ENCODE peak calls at places on chromosomes 2 and 18, in six cellular contexts. K is stomach, N is astrocyte of the spinal cord, P is SK-N-SH, C is brain microvascular endothelial cell, M is esophagus squamous epithelium. H is an unnamed sample.

GRCh38 chr18:12442946-12443345 is 35.2 kb downstream of the PRELID3A start:
- DNase-seq in K (no peak), N (no peak), P (no peak), C (no peak), M (no peak), H (no peak)

GRCh38 chr2:25936889-25937545 is 45.3 kb downstream of the KIF3C start:
- DNase-seq in K (no peak), N (peak; percentile 39), P (peak; percentile 56), C (no peak), M (no peak), H (peak; percentile 39)

GRCh38 chr18:43692291-43692690 is 415.0 kb upstream of the SYT4 start:
- DNase-seq in K (no peak), N (peak; percentile 76), P (no peak), C (peak; percentile 31), M (no peak), H (peak; percentile 57)

GRCh38 chr18:76670564-76671288 is 151.6 kb upstream of the ZNF236 start:
- DNase-seq in K (no peak), N (no peak), P (no peak), C (no peak), M (no peak), H (no peak)

GRCh38 chr18:76445741-76446232 is 49.3 kb downstream of the ZNF516 start:
- DNase-seq in K (no peak), N (no peak), P (peak; percentile 56), C (no peak), M (no peak), H (no peak)

GRCh38 chr2:105701042-105701441 is 43.7 kb upstream of the NCK2 start:
- DNase-seq in K (no peak), N (no peak), P (no peak), C (no peak), M (no peak), H (no peak)

GRCh38 chr2:237459741-237460174 is 27.3 kb upstream of the MLPH start:
- DNase-seq in K (no peak), N (peak; percentile 90), P (no peak), C (peak; percentile 66), M (no peak), H (peak; percentile 86)

GRCh38 chr2:3432067-3432466 is 52.6 kb downstream of the TRAPPC12 start:
- DNase-seq in K (no peak), N (no peak), P (no peak), C (no peak), M (no peak), H (no peak)

GRCh38 chr2:20129320-20130274 is 78.2 kb upstream of the LAPTM4A start:
- DNase-seq in K (peak; percentile 65), N (no peak), P (no peak), C (no peak), M (no peak), H (no peak)

GRCh38 chr2:74488643-74489481 is 6.0 kb downstream of the TTC31 start:
- DNase-seq in K (no peak), N (no peak), P (no peak), C (no peak), M (no peak), H (no peak)

GRCh38 chr2:203707530-203707929 is 1.1 kb downstream of the CD28 start:
- DNase-seq in K (no peak), N (no peak), P (no peak), C (no peak), M (no peak), H (no peak)

GRCh38 chr18:63736856-63737255 is 34.1 kb downstream of the SERPINB11 start:
- DNase-seq in K (no peak), N (peak; percentile 14), P (no peak), C (peak; percentile 66), M (no peak), H (no peak)

GRCh38 chr2:237361194-237361986 is 52.6 kb downstream of the COL6A3 start:
- DNase-seq in K (no peak), N (no peak), P (no peak), C (no peak), M (no peak), H (no peak)

GRCh38 chr2:163800889-163801498 is 65.2 kb upstream of the FIGN start:
- DNase-seq in K (no peak), N (peak; percentile 66), P (no peak), C (peak; percentile 34), M (no peak), H (peak; percentile 59)

GRCh38 chr2:154591294-154591693 is 107.2 kb upstream of the KCNJ3 start:
- DNase-seq in K (no peak), N (no peak), P (no peak), C (no peak), M (no peak), H (no peak)

GRCh38 chr2:23220687-23221086 is 164.3 kb upstream of the KLHL29 start:
- DNase-seq in K (no peak), N (no peak), P (no peak), C (no peak), M (no peak), H (no peak)

GRCh38 chr2:68726608-68727367 is 7.8 kb upstream of the ARHGAP25 start:
- DNase-seq in K (peak; percentile 41), N (peak; percentile 38), P (no peak), C (no peak), M (peak; percentile 20), H (no peak)

GRCh38 chr2:204015118-204015842 is 78.7 kb downstream of the ICOS start:
- DNase-seq in K (no peak), N (no peak), P (no peak), C (no peak), M (no peak), H (no peak)

GRCh38 chr2:238821391-238821790 is 26.5 kb upstream of the TWIST2 start:
- DNase-seq in K (no peak), N (no peak), P (no peak), C (no peak), M (no peak), H (peak; percentile 45)

GRCh38 chr2:220847587-220847986 is 724.5 kb downstream of the EPHA4 start:
- DNase-seq in K (no peak), N (peak; percentile 86), P (no peak), C (peak; percentile 96), M (no peak), H (peak; percentile 76)

DNA sequence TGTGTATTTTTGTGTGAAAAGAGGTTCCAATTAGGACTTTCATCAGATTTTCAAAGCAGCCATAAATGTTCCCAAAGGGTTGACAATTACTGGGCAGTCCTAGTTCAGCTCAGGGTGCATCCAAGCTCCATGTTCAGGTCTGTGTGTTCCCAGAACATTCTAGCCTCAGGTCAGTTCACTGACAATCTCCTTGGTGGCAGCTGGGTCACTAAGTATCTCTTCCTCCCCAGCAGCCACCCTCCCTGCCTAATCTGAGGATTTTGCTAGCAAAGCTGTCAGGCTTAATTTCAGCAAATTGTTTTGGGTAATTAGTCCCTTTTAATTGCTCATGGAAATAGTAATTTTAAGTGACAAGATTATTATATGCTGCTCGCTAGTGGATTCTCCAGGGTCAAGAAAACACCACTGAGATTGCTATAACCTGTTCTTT is 29.8 kb downstream of the UPP2 start:
- DNase-seq in K (no peak), N (no peak), P (no peak), C (no peak), M (no peak), H (no peak)
- H3K4me3 ChIP-seq in K (no peak overlapping the region), N (no peak overlapping the region), P (no peak overlapping the region), C (no peak overlapping the region), M (no peak overlapping the region), H (no peak overlapping the region)

GRCh38 chr2:79512442-79513401 is at the start of gene CTNNA2:
- DNase-seq in K (peak; percentile 50), N (peak; percentile 5), P (peak; percentile 97), C (no peak), M (no peak), H (no peak)
- H3K4me3 ChIP-seq in K (peak within 1 kb of the TSS; percentile 57), N (peak within 1 kb of the TSS; percentile 33), P (peak within 1 kb of the TSS; percentile 49), C (peak within 1 kb of the TSS; percentile 33), M (no peak within 1 kb of the TSS), H (peak within 1 kb of the TSS; percentile 32)

GRCh38 chr2:113895301-113895700 is 5.4 kb downstream of the ACTR3 start:
- DNase-seq in K (no peak), N (no peak), P (no peak), C (no peak), M (no peak), H (no peak)
- H3K4me3 ChIP-seq in K (peak overlapping the region; percentile 29), N (no peak overlapping the region), P (no peak overlapping the region), C (no peak overlapping the region), M (no peak overlapping the region), H (no peak overlapping the region)

GRCh38 chr2:140744379-140744778 is 1386.4 kb downstream of the LRP1B start:
- DNase-seq in K (no peak), N (no peak), P (no peak), C (no peak), M (no peak), H (no peak)
- H3K4me3 ChIP-seq in K (no peak overlapping the region), N (no peak overlapping the region), P (no peak overlapping the region), C (no peak overlapping the region), M (no peak overlapping the region), H (no peak overlapping the region)

DNA sequence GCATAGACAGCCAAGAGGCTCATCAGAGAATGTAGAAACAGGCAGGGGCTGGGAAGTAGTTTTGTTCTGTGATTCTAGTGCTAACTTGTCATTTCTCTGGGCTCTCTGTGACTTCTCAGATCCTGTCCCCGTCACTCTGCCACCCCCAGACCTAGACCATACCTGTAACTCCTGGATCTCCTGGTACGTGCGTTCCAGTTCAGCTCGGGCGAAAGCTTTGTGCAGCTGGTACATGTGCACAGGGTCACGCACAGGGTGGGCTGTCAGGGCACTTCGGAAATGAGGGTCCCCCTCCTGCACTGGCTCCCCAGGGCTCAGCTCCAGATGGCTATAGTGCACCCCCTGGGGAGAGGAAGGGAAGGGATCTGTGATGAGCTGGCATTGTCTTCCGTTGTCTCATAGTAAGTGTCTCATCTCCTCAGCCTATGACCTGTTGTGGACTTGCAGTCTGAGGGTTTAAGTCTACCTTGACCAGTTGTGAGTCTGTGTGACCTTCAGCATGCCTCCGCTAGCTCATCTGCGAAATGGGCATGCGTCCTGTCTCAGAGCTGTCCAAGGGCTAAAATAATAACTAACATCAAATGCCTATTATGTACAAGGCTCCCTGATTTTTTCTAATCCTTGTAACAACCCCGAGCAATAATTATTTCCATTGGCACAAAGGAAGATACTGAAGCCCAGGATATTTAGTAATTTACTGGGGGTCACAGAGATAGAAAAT is 2.7 kb downstream of the CHPF start:
- DNase-seq in K (no peak), N (no peak), P (no peak), C (no peak), M (no peak), H (no peak)
- H3K4me3 ChIP-seq in K (no peak overlapping the region), N (no peak overlapping the region), P (no peak overlapping the region), C (no peak overlapping the region), M (no peak overlapping the region), H (no peak overlapping the region)

DNA sequence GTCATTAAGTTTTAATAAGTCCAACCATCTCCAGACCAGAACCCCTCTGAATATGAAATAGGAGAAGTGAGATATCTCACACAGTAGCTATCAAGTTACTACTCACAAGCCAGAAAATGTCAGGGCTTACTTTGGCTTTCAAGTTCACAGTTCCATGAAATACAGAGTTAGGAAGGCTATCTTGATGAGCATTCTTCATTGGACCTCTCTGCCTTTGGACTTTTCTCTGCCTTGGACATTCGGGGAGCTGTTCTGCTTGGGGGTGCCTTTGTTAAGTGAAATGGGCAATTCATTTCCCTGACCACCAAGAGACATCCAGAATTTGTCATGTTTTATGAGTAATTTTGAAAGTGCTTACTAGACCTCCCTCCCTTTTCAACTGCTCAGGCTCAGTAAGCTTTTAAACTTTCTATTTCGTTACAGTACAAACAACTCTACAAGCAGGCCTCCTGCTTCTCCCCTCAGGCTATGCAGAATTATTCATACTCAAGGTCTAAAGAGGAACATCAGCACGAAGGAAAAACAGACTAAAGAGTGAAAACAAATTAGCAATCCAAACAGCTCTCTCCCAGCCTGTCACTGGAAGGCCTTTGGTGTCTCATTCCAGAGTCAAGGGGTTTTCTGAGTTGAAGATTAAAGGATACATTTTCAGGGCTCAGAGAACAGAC is 95.3 kb downstream of the MREG start:
- DNase-seq in K (no peak), N (peak; percentile 75), P (no peak), C (no peak), M (no peak), H (no peak)
- H3K4me3 ChIP-seq in K (no peak overlapping the region), N (no peak overlapping the region), P (no peak overlapping the region), C (no peak overlapping the region), M (no peak overlapping the region), H (no peak overlapping the region)

GRCh38 chr2:27307545-27308358 is 493 bp downstream of the UCN start:
- DNase-seq in K (no peak), N (no peak), P (peak; percentile 84), C (no peak), M (no peak), H (no peak)
- H3K4me3 ChIP-seq in K (peak overlapping the region; percentile 3), N (no peak overlapping the region), P (no peak overlapping the region), C (no peak overlapping the region), M (no peak overlapping the region), H (no peak overlapping the region)

H was measured in skeletal muscle cell.